ENCODE peak calls at places on chromosomes 6 and 20, in ten cellular contexts. B is A549, K is tibial nerve, U is HepG2, T is stomach, O is K562, N is transverse colon, Q is H1, P is SK-N-SH, W is suprapubic skin. M is an unnamed sample.

GRCh38 chr6:12060780-12061619 is 48.9 kb downstream of the HIVEP1 start:
- DNase-seq in O (peak; percentile 35), U (no peak), N (peak; percentile 82), T (peak; percentile 64), K (no peak), Q (peak; percentile 46), W (peak; percentile 79), B (peak; percentile 74), P (no peak), M (no peak)

GRCh38 chr6:129440691-129441090 is 269.3 kb downstream of the ARHGAP18 start:
- DNase-seq in O (peak; percentile 15), N (no peak), K (no peak), U (no peak), P (no peak), Q (no peak), T (no peak), W (no peak), B (peak; percentile 5), M (no peak)

GRCh38 chr6:129140571-129140970 is 257.6 kb downstream of the LAMA2 start:
- DNase-seq in K (no peak), W (no peak), N (no peak), Q (no peak), P (no peak), T (no peak), U (no peak), B (no peak), O (no peak), M (peak; percentile 49)

GRCh38 chr6:158056355-158056754 is 74.7 kb downstream of the SYNJ2 start:
- DNase-seq in O (no peak), W (peak; percentile 58), T (no peak), P (no peak), N (no peak), B (no peak), U (no peak), K (no peak), Q (no peak), M (no peak)

GRCh38 chr20:35821807-35822242 is 50.0 kb downstream of the PHF20 start:
- DNase-seq in B (peak; percentile 18), Q (no peak), T (no peak), P (no peak), N (no peak), O (no peak), U (peak; percentile 23), W (no peak), K (no peak), M (no peak)

GRCh38 chr20:21505161-21505809 is 8.6 kb downstream of the NKX2-2 start:
- DNase-seq in K (peak; percentile 42), T (peak; percentile 78), U (peak; percentile 55), P (peak; percentile 85), B (peak; percentile 70), O (peak; percentile 70), Q (no peak), W (no peak), N (peak; percentile 69), M (peak; percentile 43)

GRCh38 chr6:44435500-44435899 is 48.0 kb downstream of the CDC5L start:
- DNase-seq in P (no peak), O (no peak), W (no peak), B (no peak), T (no peak), Q (no peak), N (no peak), K (no peak), U (no peak), M (no peak)

GRCh38 chr6:12324096-12324495 is 33.9 kb downstream of the EDN1 start:
- DNase-seq in W (no peak), B (peak; percentile 99), N (peak; percentile 65), P (no peak), K (no peak), O (no peak), Q (no peak), T (peak; percentile 49), U (peak; percentile 99), M (no peak)

GRCh38 chr20:49948809-49949507 is 12.8 kb downstream of the RNF114 start:
- DNase-seq in O (no peak), Q (no peak), U (peak; percentile 68), B (peak; percentile 62), T (no peak), W (no peak), P (no peak), K (no peak), N (no peak), M (no peak)

GRCh38 chr6:28983838-28984237 is 21.3 kb downstream of the ZNF311 start:
- DNase-seq in W (no peak), T (no peak), K (no peak), N (no peak), U (no peak), B (no peak), O (no peak), Q (no peak), P (no peak), M (no peak)

GRCh38 chr6:28985396-28986164 is 19.5 kb downstream of the ZNF311 start:
- DNase-seq in O (no peak), U (peak; percentile 97), W (peak; percentile 90), K (peak; percentile 65), N (peak; percentile 86), Q (peak; percentile 92), B (peak; percentile 97), P (peak; percentile 91), T (peak; percentile 86), M (peak; percentile 83)

GRCh38 chr6:28988536-28989415 is 16.3 kb downstream of the ZNF311 start:
- DNase-seq in U (no peak), P (peak; percentile 47), K (no peak), W (no peak), Q (peak; percentile 92), T (peak; percentile 39), O (peak; percentile 70), N (peak; percentile 52), B (peak; percentile 36), M (peak; percentile 68)
- TF ChIP-seq EP300 in U (no peak), P (no peak), K (no peak), W (no peak), Q (no peak), T (no peak), O (peak; percentile 5), N (no peak), B (no peak), M (no peak)

DNA sequence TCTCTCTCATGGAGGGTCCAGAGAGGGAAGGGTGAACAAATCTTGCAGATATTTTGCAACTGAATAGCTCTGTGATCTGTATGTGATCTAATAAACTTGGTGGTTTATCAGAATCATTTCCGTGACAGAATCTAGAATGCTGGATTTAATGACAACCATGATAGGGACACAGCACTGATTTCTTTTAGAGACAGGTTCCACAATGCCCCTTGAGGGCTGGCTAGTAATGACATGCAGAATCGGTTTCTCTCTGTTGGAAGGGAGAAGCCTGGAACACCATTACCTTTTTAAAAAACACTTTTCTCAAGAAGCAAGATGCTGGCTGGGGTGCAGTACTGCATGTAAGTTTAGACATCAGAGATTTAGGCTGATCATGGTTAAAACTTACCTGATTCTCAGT is 313.4 kb downstream of the CDH26 start:
- DNase-seq in N (no peak), W (no peak), O (no peak), K (no peak), P (peak; percentile 39), T (no peak), B (peak; percentile 10), Q (no peak), U (no peak), M (no peak)
- TF ChIP-seq CTCF in N (no peak), W (no peak), O (no peak), K (no peak), P (no peak), T (no peak), B (no peak), Q (peak; percentile 31), U (no peak), M (no peak)

DNA sequence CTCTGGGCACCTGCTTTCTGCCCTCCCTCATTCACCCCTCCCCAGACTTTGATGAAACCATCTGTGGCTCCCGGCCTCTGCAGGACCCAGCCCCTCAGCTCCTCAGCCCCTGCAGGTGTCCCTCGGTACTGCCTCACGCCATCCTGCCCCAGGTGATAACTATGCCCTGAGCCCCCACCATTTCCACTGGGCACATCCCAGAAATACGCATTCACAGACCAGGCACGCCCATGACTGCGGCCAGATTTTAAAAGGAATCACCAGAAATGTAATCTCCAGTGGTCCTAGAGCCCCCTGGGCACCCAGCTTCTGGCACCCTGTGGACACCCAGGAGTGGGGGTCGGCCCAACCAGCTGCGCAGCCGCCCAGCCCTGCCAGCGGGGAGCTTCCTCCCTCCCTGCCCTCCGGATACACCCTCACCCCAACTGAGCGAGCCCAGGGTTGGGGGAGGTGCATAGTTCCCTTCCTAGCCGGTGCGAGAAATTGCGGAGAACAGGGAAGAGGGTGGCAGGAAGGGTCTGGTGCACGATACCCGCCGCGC is 585 bp upstream of the NTSR1 start:
- DNase-seq in N (no peak), Q (no peak), K (no peak), W (no peak), O (no peak), B (peak; percentile 44), U (no peak), P (peak; percentile 76), T (no peak), M (no peak)
- TF ChIP-seq EP300 in N (no peak), Q (no peak), K (no peak), W (no peak), O (no peak), B (no peak), U (no peak), P (no peak), T (no peak), M (no peak)

GRCh38 chr20:57465943-57466342 is 59.0 kb downstream of the CTCFL start:
- DNase-seq in O (no peak), Q (no peak), T (no peak), B (no peak), W (no peak), N (no peak), P (no peak), K (no peak), U (no peak), M (no peak)

GRCh38 chr20:57461726-57462125 is 63.2 kb downstream of the CTCFL start:
- DNase-seq in Q (no peak), N (no peak), K (no peak), U (no peak), W (no peak), O (no peak), P (no peak), T (no peak), B (no peak), M (no peak)

GRCh38 chr20:57465486-57465885 is 59.5 kb downstream of the CTCFL start:
- DNase-seq in P (no peak), N (no peak), O (no peak), K (no peak), B (no peak), U (no peak), Q (no peak), T (no peak), W (no peak), M (no peak)

GRCh38 chr20:57462781-57463180 is 62.2 kb downstream of the CTCFL start:
- DNase-seq in Q (no peak), T (no peak), P (no peak), W (no peak), O (no peak), N (no peak), K (no peak), U (no peak), B (no peak), M (no peak)

GRCh38 chr20:57464642-57465211 is 60.2 kb downstream of the CTCFL start:
- DNase-seq in T (no peak), O (peak; percentile 67), N (no peak), W (no peak), P (no peak), U (peak; percentile 81), K (no peak), B (peak; percentile 71), Q (no peak), M (no peak)
- TF ChIP-seq CTCF in T (no peak), O (peak; percentile 72), N (no peak), W (no peak), P (no peak), U (peak; percentile 49), K (no peak), B (no peak), Q (peak; percentile 48), M (no peak)

GRCh38 chr6:21804941-21805610 is 211.5 kb downstream of the SOX4 start:
- DNase-seq in U (no peak), O (no peak), Q (no peak), N (no peak), W (no peak), P (no peak), B (no peak), K (no peak), T (no peak), M (no peak)
- TF ChIP-seq EP300 in U (no peak), O (no peak), Q (no peak), N (no peak), W (no peak), P (no peak), B (no peak), K (no peak), T (no peak), M (no peak)

M was measured in ovary.